ENCODE peak calls at places on chromosome 18, in six cellular contexts. M, R, S, F, D and J are unnamed samples.

GRCh38 chr18:79510731-79511141 is 115.0 kb downstream of the NFATC1 start:
- DNase-seq in M (no peak), R (no peak), S (peak), F (no peak), D (no peak), J (peak)

GRCh38 chr18:45658756-45659155 is 43.5 kb downstream of the SLC14A2 start:
- DNase-seq in M (peak), R (peak), S (no peak), F (no peak), D (no peak), J (no peak)

GRCh38 chr18:3321133-3321812 is 59.3 kb downstream of the MYL12B start:
- DNase-seq in M (peak), R (peak), S (no peak), F (no peak), D (peak), J (no peak)

GRCh38 chr18:10851824-10852225 is 297.5 kb downstream of the PIEZO2 start:
- DNase-seq in M (peak), R (peak), S (no peak), F (peak), D (peak), J (no peak)

GRCh38 chr18:50937183-50937582 is 30.7 kb upstream of the ELAC1 start:
- DNase-seq in M (no peak), R (no peak), S (no peak), F (no peak), D (no peak), J (no peak)

GRCh38 chr18:78801011-78801410 is 178.6 kb upstream of the SALL3 start:
- DNase-seq in M (no peak), R (no peak), S (no peak), F (no peak), D (no peak), J (no peak)

GRCh38 chr18:75478996-75479870 is 51.7 kb upstream of the SMIM21 start:
- DNase-seq in M (no peak), R (peak), S (peak), F (peak), D (no peak), J (no peak)

GRCh38 chr18:35451032-35451431 is 46.7 kb downstream of the INO80C start:
- DNase-seq in M (no peak), R (no peak), S (no peak), F (no peak), D (no peak), J (no peak)

GRCh38 chr18:64032312-64032711 is 62.4 kb downstream of the SERPINB8 start:
- DNase-seq in M (no peak), R (no peak), S (no peak), F (no peak), D (no peak), J (no peak)

GRCh38 chr18:64042728-64043358 is 73.0 kb downstream of the SERPINB8 start:
- DNase-seq in M (no peak), R (no peak), S (no peak), F (no peak), D (no peak), J (no peak)

DNA sequence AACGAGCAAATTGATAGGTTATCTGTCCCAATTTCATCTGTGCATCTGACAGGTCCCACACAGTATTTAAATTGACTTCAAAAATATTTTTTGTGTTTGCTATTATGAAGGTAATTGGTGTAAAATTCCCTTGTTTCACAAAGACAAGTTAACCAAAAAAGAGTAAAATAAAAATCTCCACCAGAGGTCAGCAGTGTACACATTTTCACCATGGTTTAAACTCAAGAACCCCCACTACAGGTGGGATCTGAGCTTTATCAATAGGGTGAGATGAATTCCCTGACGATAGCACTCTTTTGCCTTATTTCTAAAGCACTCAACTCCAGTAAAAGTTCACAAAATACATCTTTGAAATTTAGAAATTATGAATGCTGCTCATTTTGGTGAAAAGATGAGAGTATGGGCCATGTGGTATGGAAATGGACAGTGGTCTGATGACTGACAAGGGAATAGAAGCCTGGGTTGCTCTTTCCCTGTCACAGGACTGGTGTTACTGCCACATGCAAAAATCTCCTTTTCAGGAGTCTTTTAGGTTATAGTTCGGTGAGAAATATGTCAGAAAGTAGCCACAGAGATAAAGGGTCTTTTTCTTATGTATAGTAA is 68.0 kb downstream of the SERPINB8 start:
- DNase-seq in M (no peak), R (no peak), S (no peak), F (peak), D (no peak), J (no peak)
- TF ChIP-seq CTCF in M (peak), R (peak), S (peak), F (peak), D (peak), J (no peak)

DNA sequence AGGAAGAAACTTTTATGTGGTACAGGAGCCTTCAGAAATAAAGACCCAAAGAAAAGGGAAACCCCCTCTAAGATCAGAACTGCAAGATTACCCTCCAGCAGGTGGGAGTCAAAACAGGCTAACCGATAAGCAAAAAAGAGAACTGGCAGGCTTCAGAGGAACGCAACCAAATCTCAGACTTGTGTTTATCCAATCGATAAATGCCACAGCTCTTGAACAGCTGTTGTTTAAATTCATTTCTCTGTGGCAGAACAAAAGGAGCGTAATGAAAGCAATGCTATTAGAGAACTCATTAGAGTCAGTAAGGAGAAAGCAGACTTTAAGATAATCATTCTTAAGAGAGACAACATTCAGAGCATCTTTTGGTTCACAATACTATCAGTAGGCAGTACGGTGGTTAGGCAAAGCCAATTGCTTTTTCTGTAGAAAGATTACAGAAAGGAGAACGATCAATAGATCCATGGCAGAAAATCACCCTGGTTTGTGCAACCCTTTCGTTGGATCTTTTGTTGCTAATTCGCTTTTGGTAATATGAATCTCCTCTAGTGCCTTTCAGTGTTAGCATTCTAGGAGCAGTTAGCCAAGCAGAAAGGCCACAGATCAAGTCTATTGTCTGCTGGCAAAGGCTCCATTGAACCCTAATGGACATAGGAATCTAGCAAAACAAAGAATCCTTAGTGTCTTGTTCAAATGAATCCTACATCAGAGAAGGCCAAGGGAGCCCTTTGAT is 476.4 kb upstream of the CHST9 start:
- DNase-seq in M (no peak), R (no peak), S (no peak), F (no peak), D (no peak), J (no peak)
- H3K4me3 ChIP-seq in M (no peak), R (no peak), S (no peak), F (no peak), D (no peak), J (no peak)

GRCh38 chr18:23689616-23690504 is 607 bp downstream of the LAMA3 start:
- DNase-seq in M (no peak), R (no peak), S (peak), F (no peak), D (no peak), J (peak)

GRCh38 chr18:23688528-23688927 is 725 bp upstream of the LAMA3 start:
- DNase-seq in M (no peak), R (no peak), S (no peak), F (no peak), D (no peak), J (no peak)

GRCh38 chr18:23684515-23685197 is 4.6 kb upstream of the LAMA3 start:
- DNase-seq in M (peak), R (peak), S (no peak), F (peak), D (no peak), J (no peak)

GRCh38 chr18:23690505-23691068 is 1.3 kb downstream of the LAMA3 start:
- DNase-seq in M (no peak), R (no peak), S (no peak), F (no peak), D (no peak), J (peak)

DNA sequence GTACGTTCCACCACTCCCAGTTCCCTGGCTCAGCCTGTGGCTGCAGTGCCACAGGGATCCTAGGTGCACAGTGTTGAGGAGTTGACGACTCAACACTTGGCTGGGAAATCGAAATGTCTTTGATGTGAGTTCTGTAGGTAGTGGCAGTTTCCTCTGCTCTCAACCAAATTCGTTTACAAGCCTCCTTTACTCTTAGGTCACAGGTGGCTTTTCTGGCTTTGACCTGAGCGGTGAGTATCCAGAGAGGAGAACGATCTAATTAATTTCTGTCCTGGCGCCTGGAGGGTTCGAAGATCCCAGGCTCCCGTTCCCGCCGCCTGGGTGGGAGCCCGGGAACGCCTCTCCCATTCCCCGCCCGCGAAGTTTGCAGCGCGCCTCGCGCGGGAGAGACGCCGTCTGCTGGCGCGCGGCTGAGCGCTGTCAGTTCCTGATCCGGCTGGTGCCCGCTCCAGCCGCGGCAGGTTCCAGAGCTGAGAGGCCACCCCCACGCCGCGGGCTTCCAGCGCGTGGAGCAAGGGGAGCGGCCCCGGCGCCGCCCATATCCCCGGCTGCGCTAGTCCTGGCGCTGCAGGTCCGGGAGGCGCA is at the start of gene LAMA3:
- DNase-seq in M (no peak), R (peak), S (peak), F (no peak), D (no peak), J (peak)
- TF ChIP-seq CTCF in M (peak), R (peak), S (peak), F (peak), D (peak), J (no peak)

DNA sequence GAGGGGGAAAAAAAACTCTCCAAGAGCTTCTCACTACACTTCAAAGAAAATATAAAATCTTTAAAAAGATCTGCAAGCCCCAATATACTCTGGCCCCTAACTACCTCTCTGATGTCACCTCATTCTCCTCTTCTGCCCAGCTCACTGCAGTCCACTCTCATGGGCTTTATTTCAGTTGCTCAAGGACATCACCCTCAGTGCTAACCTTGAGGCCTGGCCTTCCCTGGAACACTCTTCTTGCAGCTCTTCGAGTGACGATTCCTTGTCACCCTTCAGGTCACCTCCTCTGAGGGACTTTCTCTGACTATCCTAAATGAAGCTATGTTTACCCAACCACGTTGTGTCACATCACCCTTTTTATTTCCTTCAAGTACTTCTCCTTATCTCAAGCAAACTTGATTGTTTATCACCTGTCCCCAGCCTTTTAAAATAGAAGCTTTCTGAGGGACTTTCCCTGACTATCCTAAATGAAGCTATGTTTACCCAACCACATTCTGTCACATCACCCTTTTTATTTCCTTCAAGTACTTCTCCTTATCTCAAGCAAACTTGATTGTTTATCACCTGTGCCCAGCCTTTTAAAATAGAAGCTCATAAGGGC is 10.4 kb downstream of the RTTN start:
- DNase-seq in M (no peak), R (no peak), S (no peak), F (no peak), D (no peak), J (no peak)
- H3K4me3 ChIP-seq in M (no peak), R (no peak), S (no peak), F (no peak), D (no peak), J (no peak)

GRCh38 chr18:32072321-32072720 is 19.4 kb upstream of the RNF138 start:
- DNase-seq in M (no peak), R (no peak), S (no peak), F (peak), D (no peak), J (no peak)
- TF ChIP-seq CTCF in M (no peak), R (peak), S (peak), F (peak), D (peak), J (no peak)

GRCh38 chr18:57439985-57440330 is 4.8 kb downstream of the ONECUT2 start:
- DNase-seq in M (no peak), R (no peak), S (no peak), F (no peak), D (no peak), J (no peak)
- H3K4me3 ChIP-seq in M (no peak), R (no peak), S (no peak), F (no peak), D (no peak), J (peak)

DNA sequence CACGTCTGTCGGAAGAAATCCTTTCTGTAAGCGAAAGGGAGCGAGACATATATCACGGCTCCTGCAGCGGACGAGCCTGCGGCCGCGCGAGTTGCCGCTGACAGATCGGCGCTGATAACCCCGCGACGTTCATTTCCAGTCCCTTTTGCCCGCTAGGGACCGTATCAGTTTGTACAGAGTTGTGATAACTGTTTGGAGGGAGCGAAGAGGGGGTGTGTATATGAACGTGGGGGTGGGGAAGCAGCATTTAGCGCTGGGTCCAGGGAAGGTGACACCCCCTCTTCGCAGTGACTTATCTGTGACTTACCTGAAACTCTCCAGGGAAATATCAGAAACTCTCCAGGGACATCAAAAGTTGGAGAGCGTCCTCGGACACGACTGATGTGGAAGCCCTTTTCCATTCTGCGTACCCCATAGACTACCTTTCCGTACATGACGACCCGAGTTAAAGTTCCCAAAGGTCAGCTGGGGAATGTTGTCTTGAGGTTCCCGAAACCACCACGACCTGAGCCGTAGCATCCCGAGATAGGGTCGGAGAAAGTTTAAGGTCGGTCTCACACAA is 948 bp upstream of the GATA6 start:
- DNase-seq in M (no peak), R (no peak), S (no peak), F (peak), D (no peak), J (no peak)
- TF ChIP-seq CTCF in M (no peak), R (no peak), S (no peak), F (no peak), D (no peak), J (no peak)

GRCh38 chr18:53850918-53851317 is 373.6 kb downstream of the MBD2 start:
- DNase-seq in M (no peak), R (no peak), S (no peak), F (no peak), D (no peak), J (no peak)
- H3K4me3 ChIP-seq in M (no peak), R (no peak), S (no peak), F (no peak), D (no peak), J (no peak)